ENCODE peak calls at places on chromosomes 11 and 22, in eight cellular contexts. D, W, K, Y, A, X, T and G are unnamed samples.
A peak's percentile ranks its signal among the peaks of the same experiment; 100 is the strongest.

GRCh38 chr11:95154514-95154913 is 64.9 kb downstream of the ENDOD1 start:
- DNase-seq in D (peak; percentile 58), W (no peak), K (no peak), Y (peak; percentile 57), A (no peak), X (peak; percentile 68), T (peak; percentile 68), G (peak; percentile 67)

GRCh38 chr22:20641919-20642579 is 131.9 kb upstream of the SERPIND1 start:
- DNase-seq in D (no peak), W (no peak), K (no peak), Y (no peak), A (no peak), X (no peak), T (no peak), G (no peak)

GRCh38 chr11:20156280-20156875 is 3.9 kb downstream of the DBX1 start:
- DNase-seq in D (no peak), W (no peak), K (no peak), Y (no peak), A (peak; percentile 80), X (no peak), T (no peak), G (peak; percentile 54)

GRCh38 chr11:48107188-48107704 is 109.4 kb upstream of the OR4B1 start:
- DNase-seq in D (no peak), W (no peak), K (peak; percentile 50), Y (no peak), A (no peak), X (no peak), T (peak; percentile 93), G (peak; percentile 61)

GRCh38 chr11:63614136-63614664 is at the start of gene PLAAT3:
- DNase-seq in D (peak; percentile 52), W (no peak), K (no peak), Y (no peak), A (peak; percentile 67), X (peak; percentile 45), T (peak; percentile 83), G (peak; percentile 17)

GRCh38 chr22:41909290-41910049 is 5.4 kb downstream of the SHISA8 start:
- DNase-seq in D (peak; percentile 13), W (no peak), K (no peak), Y (no peak), A (no peak), X (no peak), T (no peak), G (no peak)

GRCh38 chr22:46105494-46106278 is 44.6 kb upstream of the PPARA start:
- DNase-seq in D (no peak), W (no peak), K (peak; percentile 70), Y (no peak), A (no peak), X (no peak), T (peak; percentile 93), G (no peak)

GRCh38 chr11:27218498-27219038 is 144.4 kb downstream of the CCDC34 start:
- DNase-seq in D (no peak), W (no peak), K (peak; percentile 95), Y (no peak), A (no peak), X (peak; percentile 7), T (peak; percentile 81), G (no peak)

GRCh38 chr22:41857160-41857859 is 24.4 kb downstream of the SREBF2 start:
- DNase-seq in D (peak; percentile 70), W (no peak), K (peak; percentile 61), Y (peak; percentile 57), A (no peak), X (peak; percentile 54), T (peak; percentile 81), G (peak; percentile 66)

GRCh38 chr11:110000045-110000502 is 93.1 kb upstream of the ZC3H12C start:
- DNase-seq in D (no peak), W (no peak), K (peak; percentile 88), Y (peak; percentile 65), A (no peak), X (peak; percentile 87), T (peak; percentile 88), G (no peak)

GRCh38 chr22:43066844-43067385 is 22.3 kb downstream of the TTLL1 start:
- DNase-seq in D (no peak), W (no peak), K (peak; percentile 53), Y (no peak), A (no peak), X (no peak), T (peak; percentile 44), G (no peak)

GRCh38 chr11:19723572-19724342 is 11.1 kb downstream of the NAV2 start:
- DNase-seq in D (no peak), W (no peak), K (peak; percentile 28), Y (no peak), A (no peak), X (no peak), T (peak; percentile 47), G (peak; percentile 42)

GRCh38 chr22:27482414-27482813 is 319.1 kb downstream of the MN1 start:
- DNase-seq in D (no peak), W (no peak), K (no peak), Y (no peak), A (no peak), X (no peak), T (no peak), G (no peak)

GRCh38 chr11:4090258-4090657 is 4.3 kb upstream of the RRM1 start:
- DNase-seq in D (no peak), W (no peak), K (no peak), Y (no peak), A (no peak), X (no peak), T (no peak), G (peak; percentile 29)

GRCh38 chr11:119134389-119134978 is 13.1 kb downstream of the HINFP start:
- DNase-seq in D (no peak), W (no peak), K (no peak), Y (no peak), A (no peak), X (no peak), T (no peak), G (no peak)

GRCh38 chr11:123577081-123577598 is 77.3 kb downstream of the SCN3B start:
- DNase-seq in D (peak; percentile 91), W (peak; percentile 10), K (peak; percentile 33), Y (peak; percentile 14), A (no peak), X (peak; percentile 38), T (peak; percentile 50), G (peak; percentile 36)

GRCh38 chr11:3671334-3672254 is at the start of gene CHRNA10:
- DNase-seq in D (no peak), W (no peak), K (no peak), Y (no peak), A (no peak), X (no peak), T (no peak), G (no peak)

GRCh38 chr11:8329961-8330361 is 66.3 kb upstream of the LMO1 start:
- DNase-seq in D (no peak), W (no peak), K (no peak), Y (no peak), A (no peak), X (no peak), T (no peak), G (no peak)

GRCh38 chr11:41085123-41085522 is 374.3 kb downstream of the LRRC4C start:
- DNase-seq in D (no peak), W (no peak), K (no peak), Y (no peak), A (no peak), X (no peak), T (no peak), G (no peak)

GRCh38 chr11:71252782-71253730 is 679 bp upstream of the SHANK2 start:
- DNase-seq in D (peak; percentile 46), W (no peak), K (peak; percentile 28), Y (no peak), A (no peak), X (peak; percentile 31), T (peak; percentile 98), G (no peak)

GRCh38 chr11:106399075-106399500 is 321.6 kb downstream of the AASDHPPT start:
- DNase-seq in D (no peak), W (no peak), K (peak; percentile 99), Y (no peak), A (no peak), X (no peak), T (peak; percentile 99), G (no peak)

GRCh38 chr11:125088123-125088522 is 23.3 kb downstream of the TMEM218 start:
- DNase-seq in D (no peak), W (no peak), K (no peak), Y (no peak), A (no peak), X (no peak), T (no peak), G (no peak)

GRCh38 chr11:129720156-129720555 is 95.5 kb upstream of the TMEM45B start:
- DNase-seq in D (no peak), W (no peak), K (no peak), Y (no peak), A (peak; percentile 71), X (no peak), T (no peak), G (no peak)

GRCh38 chr11:58334708-58335107 is 24.2 kb downstream of the OR5B17 start:
- DNase-seq in D (no peak), W (no peak), K (peak; percentile 89), Y (no peak), A (no peak), X (no peak), T (peak; percentile 90), G (no peak)

GRCh38 chr22:36277482-36278291 is 24.8 kb downstream of the APOL1 start:
- DNase-seq in D (peak; percentile 64), W (no peak), K (peak; percentile 37), Y (peak; percentile 32), A (no peak), X (peak; percentile 43), T (peak; percentile 75), G (peak; percentile 80)